ENCODE peak calls at places on chromosomes 4 and X, in four cellular contexts. E, N, T and A are unnamed samples.

GRCh38 chr4:47567511-47567910 is 82.4 kb downstream of the ATP10D start:
- DNase-seq in T (no peak), E (no peak), N (no peak), A (no peak)

GRCh38 chrX:85244411-85245210 is 820 bp downstream of the ZNF711 start:
- DNase-seq in N (peak; percentile 4), T (no peak), E (peak; percentile 19), A (peak; percentile 60)

GRCh38 chr4:129167640-129168260 is 71.8 kb downstream of the C4orf33 start:
- DNase-seq in T (no peak), E (peak; percentile 43), N (no peak), A (no peak)

GRCh38 chr4:146959692-146960091 is 14.0 kb upstream of the TTC29 start:
- DNase-seq in E (no peak), T (no peak), N (no peak), A (no peak)

GRCh38 chrX:153494061-153494460 is 719 bp upstream of the BGN start:
- DNase-seq in N (no peak), E (no peak), T (no peak), A (no peak)

GRCh38 chr4:77184018-77184417 is 27.0 kb downstream of the CCNG2 start:
- DNase-seq in E (no peak), N (no peak), T (no peak), A (no peak)

GRCh38 chr4:140136509-140136908 is 17.5 kb downstream of the MAML3 start:
- DNase-seq in T (no peak), N (no peak), E (no peak), A (no peak)

GRCh38 chrX:38060331-38060878 is 54.1 kb downstream of the SYTL5 start:
- DNase-seq in T (no peak), N (no peak), E (no peak), A (no peak)

GRCh38 chr4:80207172-80207583 is 9.9 kb downstream of the PRDM8 start:
- DNase-seq in E (peak; percentile 65), T (no peak), N (no peak), A (no peak)

GRCh38 chrX:42020225-42020624 is 96.9 kb upstream of the CASK start:
- DNase-seq in T (no peak), E (no peak), N (no peak), A (no peak)

GRCh38 chrX:1493877-1494510 is 41.3 kb upstream of the ASMTL start:
- DNase-seq in N (no peak), T (no peak), E (no peak), A (no peak)

GRCh38 chrX:110853610-110854009 is 58.0 kb upstream of the CHRDL1 start:
- DNase-seq in N (no peak), T (no peak), E (peak; percentile 21), A (peak; percentile 20)

GRCh38 chrX:33987458-33987857 is 144.7 kb downstream of the FAM47A start:
- DNase-seq in N (no peak), T (no peak), E (no peak), A (no peak)

GRCh38 chr4:24517676-24518075 is 66.7 kb downstream of the DHX15 start:
- DNase-seq in E (no peak), N (no peak), T (no peak), A (no peak)

GRCh38 chr4:30720021-30720655 is at the start of gene PCDH7:
- DNase-seq in E (peak; percentile 67), N (no peak), T (no peak), A (peak; percentile 46)

GRCh38 chr4:129929052-129929451 is 833.1 kb downstream of the C4orf33 start:
- DNase-seq in E (peak; percentile 32), N (no peak), T (no peak), A (peak; percentile 8)

GRCh38 chr4:75555294-75556164 is at the start of gene ODAPH:
- DNase-seq in T (peak; percentile 42), E (no peak), N (no peak), A (no peak)

GRCh38 chrX:150704030-150704613 is 10.9 kb downstream of the MTMR1 start:
- DNase-seq in T (no peak), E (no peak), N (no peak), A (no peak)

GRCh38 chrX:55488268-55488558 is 1.4 kb downstream of the USP51 start:
- DNase-seq in N (no peak), T (no peak), E (no peak), A (no peak)

GRCh38 chrX:320126-320783 is 1.7 kb upstream of the GTPBP6 start:
- DNase-seq in E (peak; percentile 13), N (no peak), T (no peak), A (no peak)

GRCh38 chr4:107391630-107392028 is 328.4 kb downstream of the PAPSS1 start:
- DNase-seq in T (no peak), E (no peak), N (no peak), A (no peak)

GRCh38 chr4:101711590-101712255 is 78.8 kb upstream of the BANK1 start:
- DNase-seq in E (no peak), N (no peak), T (no peak), A (no peak)

GRCh38 chrX:116238093-116238492 is 67.5 kb downstream of the AGTR2 start:
- DNase-seq in T (no peak), N (no peak), E (no peak), A (no peak)

GRCh38 chr4:153758136-153758535 is 1.7 kb downstream of the RNF175 start:
- DNase-seq in T (no peak), N (no peak), E (no peak), A (no peak)

GRCh38 chrX:37785569-37785968 is 5.7 kb downstream of the CYBB start:
- DNase-seq in E (no peak), N (no peak), T (no peak), A (no peak)

GRCh38 chr4:105343523-105343931 is 130.3 kb downstream of the PPA2 start:
- DNase-seq in N (no peak), E (no peak), T (no peak), A (peak; percentile 39)

GRCh38 chr4:16722386-16722785 is 176.1 kb downstream of the LDB2 start:
- DNase-seq in N (no peak), E (no peak), T (no peak), A (no peak)

GRCh38 chrX:9573282-9574106 is 108.6 kb downstream of the TBL1X start:
- DNase-seq in E (peak; percentile 12), N (no peak), T (no peak), A (no peak)

GRCh38 chr4:188145626-188146025 is 6.4 kb downstream of the TRIML1 start:
- DNase-seq in N (no peak), E (no peak), T (no peak), A (no peak)

GRCh38 chrX:119552508-119552907 is 12.7 kb downstream of the STEEP1 start:
- DNase-seq in T (no peak), N (no peak), E (no peak), A (no peak)

GRCh38 chr4:6416518-6417286 is 55.7 kb downstream of the PPP2R2C start:
- DNase-seq in E (no peak), T (no peak), N (no peak), A (peak; percentile 85)

GRCh38 chr4:90317785-90318184 is 190.6 kb downstream of the CCSER1 start:
- DNase-seq in N (no peak), T (no peak), E (no peak), A (no peak)

GRCh38 chr4:120750152-120750525 is 172.4 kb downstream of the PRDM5 start:
- DNase-seq in N (no peak), E (no peak), T (no peak), A (no peak)

GRCh38 chr4:1008840-1009646 is 2.4 kb upstream of the FGFRL1 start:
- DNase-seq in T (no peak), E (peak; percentile 52), N (no peak), A (no peak)
- TF ChIP-seq USF1 in T (no peak), E (no peak), N (no peak), A (no peak)

GRCh38 chr4:4185528-4185927 is 41.2 kb downstream of the OTOP1 start:
- DNase-seq in T (no peak), E (no peak), N (no peak), A (no peak)

DNA sequence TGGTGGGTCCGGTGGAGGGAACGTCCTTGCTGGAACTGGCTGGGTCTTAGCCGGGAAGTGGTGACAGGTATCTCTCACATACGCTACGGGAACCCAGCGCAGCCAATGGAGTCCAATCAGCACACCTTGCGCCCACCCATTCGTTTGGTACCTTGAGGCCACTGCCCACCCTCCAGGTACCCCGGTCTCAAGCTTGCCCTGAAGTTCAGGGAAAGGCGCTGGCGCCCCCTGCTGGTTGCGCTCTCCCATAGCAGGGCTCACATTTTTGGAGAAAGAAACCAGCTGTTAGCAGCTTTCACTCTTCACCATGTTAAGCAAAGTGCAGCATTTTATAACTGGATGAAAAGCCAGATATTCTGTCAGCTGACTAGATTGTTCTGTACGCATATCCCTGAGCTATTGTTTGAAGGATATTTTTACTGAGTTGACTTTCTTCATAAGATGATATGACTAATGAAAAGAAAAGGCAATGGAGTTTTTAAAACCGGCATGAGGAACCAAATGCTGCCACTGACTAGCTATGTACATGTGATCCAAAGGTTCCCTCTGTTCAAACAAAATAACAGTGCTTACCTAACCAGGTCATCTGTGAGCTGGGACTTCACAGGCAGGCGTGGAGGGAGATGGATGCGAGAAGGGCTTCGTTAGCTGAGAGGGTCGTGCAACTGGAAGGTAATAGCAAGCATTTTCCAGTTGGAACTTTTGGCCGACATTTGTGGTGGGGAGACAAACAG is 43.7 kb downstream of the OTOP1 start:
- DNase-seq in N (peak; percentile 61), T (no peak), E (peak; percentile 79), A (peak; percentile 21)
- TF ChIP-seq USF1 in N (no peak), T (no peak), E (no peak), A (no peak)

DNA sequence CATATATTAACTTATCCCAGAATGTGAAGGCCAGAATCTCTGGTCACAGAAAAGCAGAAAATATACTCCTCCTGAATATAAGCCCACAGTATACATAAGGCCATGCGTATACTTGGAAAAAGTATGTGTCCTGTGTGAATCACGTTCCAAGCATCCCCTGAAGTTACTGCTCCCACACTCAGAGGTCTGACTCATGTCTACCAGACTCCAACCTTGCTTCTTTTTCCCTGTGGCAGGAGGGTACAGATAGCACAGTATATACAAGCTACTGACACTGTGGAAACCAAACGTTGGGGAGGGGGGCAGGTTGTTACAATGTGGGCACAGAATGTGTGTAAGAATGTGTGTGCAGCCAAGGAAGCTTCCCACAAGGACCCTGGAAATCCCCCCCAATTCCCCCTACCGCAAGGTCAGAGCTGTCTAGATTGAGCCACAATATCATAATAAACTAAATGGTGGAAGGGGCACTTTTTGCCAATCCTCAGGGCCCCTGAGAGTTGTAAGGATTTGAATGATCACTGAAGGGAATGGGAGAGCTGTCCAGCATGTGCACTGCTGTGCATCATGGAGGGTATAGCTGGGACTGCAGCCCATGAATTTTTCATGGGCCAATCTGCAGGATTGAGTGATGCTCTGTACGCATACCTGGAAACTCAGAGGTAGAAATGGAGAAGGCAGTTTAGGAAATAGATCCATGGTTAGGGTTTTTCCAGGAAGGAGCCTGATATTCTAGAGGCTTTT is 7.4 kb upstream of the RELL1 start:
- DNase-seq in E (no peak), T (no peak), N (no peak), A (no peak)
- TF ChIP-seq USF1 in E (no peak), T (no peak), N (no peak), A (no peak)

DNA sequence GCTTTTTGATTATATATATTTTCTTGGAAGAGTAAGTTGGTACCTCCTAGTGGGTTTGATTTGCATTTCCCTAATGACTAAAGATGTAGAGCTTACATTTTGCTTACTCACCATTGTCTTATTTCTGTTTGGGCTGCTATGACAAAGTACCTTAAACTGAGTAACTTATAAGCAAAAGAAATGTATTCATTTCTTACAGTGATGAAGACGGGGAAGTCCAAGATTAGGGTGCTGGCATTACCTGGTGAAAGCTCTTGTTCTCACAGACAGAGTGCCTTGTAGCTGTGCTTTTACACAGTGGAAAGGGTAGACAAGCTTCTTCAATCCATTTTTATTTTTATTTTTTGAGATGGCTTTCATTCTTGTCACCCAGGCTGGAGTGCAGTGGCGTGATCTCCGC is 229.2 kb upstream of the AGA start:
- DNase-seq in N (no peak), T (no peak), E (no peak), A (no peak)
- TF ChIP-seq USF1 in N (no peak), T (no peak), E (no peak), A (no peak)